ENCODE peak calls at places on chromosomes 12 and 14, in four cellular contexts. A is HFFc6; B is HT1080; U is CD8-positive, alpha-beta memory T cell. V is an unnamed sample.

GRCh38 chr12:121711925-121712461 is 559 bp upstream of the TMEM120B start:
- DNase-seq in A (peak), B (no peak), U (no peak), V (peak)

GRCh38 chr14:71336488-71337192 is 429.4 kb downstream of the PCNX1 start:
- DNase-seq in A (no peak), B (no peak), U (no peak), V (no peak)

GRCh38 chr14:88327497-88327896 is 4.4 kb upstream of the KCNK10 start:
- DNase-seq in A (no peak), B (no peak), U (no peak), V (no peak)

GRCh38 chr14:68703093-68703492 is 89.8 kb downstream of the ZFP36L1 start:
- DNase-seq in A (peak), B (peak), U (no peak), V (no peak)

GRCh38 chr12:5624873-5625272 is 193.0 kb downstream of the NTF3 start:
- DNase-seq in A (no peak), B (no peak), U (no peak), V (no peak)

GRCh38 chr12:96261557-96261956 is 67.4 kb downstream of the ELK3 start:
- DNase-seq in A (no peak), B (peak), U (no peak), V (no peak)

GRCh38 chr14:95432152-95433093 is 84.0 kb downstream of the SYNE3 start:
- DNase-seq in A (no peak), B (peak), U (no peak), V (no peak)

GRCh38 chr12:27305673-27306504 is 26.7 kb upstream of the BMAL2 start:
- DNase-seq in A (peak), B (peak), U (peak), V (peak)

GRCh38 chr12:47361389-47362031 is 281.8 kb upstream of the AMIGO2 start:
- DNase-seq in A (no peak), B (no peak), U (peak), V (peak)

GRCh38 chr12:47276253-47277070 is 196.7 kb upstream of the AMIGO2 start:
- DNase-seq in A (no peak), B (peak), U (peak), V (peak)

GRCh38 chr12:132761911-132762583 is 415 bp upstream of the ANKLE2 start:
- DNase-seq in A (peak), B (peak), U (peak), V (peak)

GRCh38 chr12:117885211-117885610 is 83.6 kb downstream of the KSR2 start:
- DNase-seq in A (no peak), B (no peak), U (no peak), V (no peak)

GRCh38 chr12:119749666-119750065 is 81.7 kb downstream of the PRKAB1 start:
- DNase-seq in A (no peak), B (no peak), U (no peak), V (no peak)

GRCh38 chr12:1533602-1534304 is 60.6 kb downstream of the FBXL14 start:
- DNase-seq in A (peak), B (peak), U (peak), V (no peak)

GRCh38 chr12:64582111-64582510 is 28.2 kb upstream of the RASSF3 start:
- DNase-seq in A (no peak), B (no peak), U (no peak), V (no peak)

V was measured in naive thymus-derived CD4-positive, alpha-beta T cell.